ENCODE peak calls at places on chromosomes 6 and 20, in eight cellular contexts. J is adipocyte; Y is cardiac fibroblast; X is body of pancreas; G is fibroblast of pulmonary artery; K is H1; A is CD8-positive, alpha-beta T cell; U is CD4-positive, CD25-positive, alpha-beta regulatory T cell. W is an unnamed sample.

GRCh38 chr6:167827588-167828324 is 1.0 kb downstream of the AFDN start:
- DNase-seq in J (peak; percentile 71), Y (peak; percentile 53), X (peak; percentile 65), G (peak; percentile 55), K (peak; percentile 69), A (peak; percentile 54), U (no peak), W (no peak)

GRCh38 chr20:58633161-58634035 is 17.7 kb upstream of the STX16 start:
- DNase-seq in J (no peak), Y (no peak), X (no peak), G (no peak), K (no peak), A (no peak), U (no peak), W (no peak)

GRCh38 chr6:12718025-12718424 is 1.5 kb downstream of the PHACTR1 start:
- DNase-seq in J (peak; percentile 6), Y (peak; percentile 45), X (no peak), G (peak; percentile 55), K (no peak), A (no peak), U (no peak), W (no peak)

GRCh38 chr6:39416728-39417127 is 94.2 kb upstream of the KCNK16 start:
- DNase-seq in J (peak; percentile 86), Y (peak; percentile 87), X (no peak), G (peak; percentile 74), K (no peak), A (no peak), U (no peak), W (no peak)

GRCh38 chr6:168132531-168133184 is 53.6 kb upstream of the FRMD1 start:
- DNase-seq in J (peak; percentile 12), Y (peak; percentile 78), X (peak; percentile 53), G (peak; percentile 88), K (peak; percentile 81), A (peak; percentile 31), U (no peak), W (no peak)

GRCh38 chr6:135087403-135087802 is 32.8 kb upstream of the HBS1L start:
- DNase-seq in J (no peak), Y (no peak), X (no peak), G (no peak), K (no peak), A (peak; percentile 56), U (no peak), W (peak; percentile 96)

GRCh38 chr20:47726632-47727031 is 58.6 kb downstream of the SULF2 start:
- DNase-seq in J (no peak), Y (no peak), X (no peak), G (no peak), K (no peak), A (no peak), U (no peak), W (no peak)

GRCh38 chr6:13049666-13050254 is 278.6 kb downstream of the TBC1D7 start:
- DNase-seq in J (no peak), Y (no peak), X (no peak), G (no peak), K (no peak), A (no peak), U (no peak), W (no peak)

GRCh38 chr6:85006362-85006761 is 242.0 kb upstream of the TBX18 start:
- DNase-seq in J (no peak), Y (peak; percentile 37), X (no peak), G (peak; percentile 24), K (no peak), A (no peak), U (no peak), W (no peak)

GRCh38 chr20:47209982-47210381 is 146.5 kb downstream of the ZMYND8 start:
- DNase-seq in J (no peak), Y (no peak), X (no peak), G (no peak), K (no peak), A (no peak), U (no peak), W (no peak)

GRCh38 chr6:21135484-21136005 is 458.0 kb upstream of the SOX4 start:
- DNase-seq in J (no peak), Y (no peak), X (no peak), G (no peak), K (no peak), A (no peak), U (no peak), W (no peak)

GRCh38 chr6:79446006-79446405 is 91.2 kb downstream of the LCA5 start:
- DNase-seq in J (no peak), Y (peak; percentile 20), X (no peak), G (no peak), K (no peak), A (no peak), U (no peak), W (no peak)

GRCh38 chr20:18524646-18525045 is 16.9 kb downstream of the SEC23B start:
- DNase-seq in J (peak; percentile 51), Y (peak; percentile 84), X (no peak), G (peak; percentile 40), K (no peak), A (no peak), U (no peak), W (no peak)

GRCh38 chr6:50825375-50826036 is 6.8 kb downstream of the TFAP2B start:
- DNase-seq in J (no peak), Y (no peak), X (no peak), G (no peak), K (no peak), A (no peak), U (no peak), W (no peak)
- H3K4me3 ChIP-seq in J (no peak overlapping the region), Y (no peak overlapping the region), X (no peak overlapping the region), G (no peak overlapping the region), K (no peak overlapping the region), A (no peak overlapping the region), U (no peak overlapping the region), W (no peak overlapping the region)

GRCh38 chr6:90326404-90327057 is 29.9 kb upstream of the BACH2 start:
- DNase-seq in J (no peak), Y (no peak), X (no peak), G (no peak), K (no peak), A (no peak), U (no peak), W (no peak)

GRCh38 chr6:90333928-90334327 is 37.3 kb upstream of the BACH2 start:
- DNase-seq in J (no peak), Y (no peak), X (no peak), G (no peak), K (no peak), A (no peak), U (no peak), W (no peak)

GRCh38 chr6:90328004-90328403 is 31.4 kb upstream of the BACH2 start:
- DNase-seq in J (no peak), Y (no peak), X (no peak), G (no peak), K (no peak), A (no peak), U (no peak), W (no peak)

GRCh38 chr6:90329397-90330077 is 32.9 kb upstream of the BACH2 start:
- DNase-seq in J (no peak), Y (no peak), X (no peak), G (no peak), K (no peak), A (no peak), U (no peak), W (no peak)
- H3K4me3 ChIP-seq in J (no peak overlapping the region), Y (no peak overlapping the region), X (no peak overlapping the region), G (no peak overlapping the region), K (no peak overlapping the region), A (no peak overlapping the region), U (no peak overlapping the region), W (no peak overlapping the region)

DNA sequence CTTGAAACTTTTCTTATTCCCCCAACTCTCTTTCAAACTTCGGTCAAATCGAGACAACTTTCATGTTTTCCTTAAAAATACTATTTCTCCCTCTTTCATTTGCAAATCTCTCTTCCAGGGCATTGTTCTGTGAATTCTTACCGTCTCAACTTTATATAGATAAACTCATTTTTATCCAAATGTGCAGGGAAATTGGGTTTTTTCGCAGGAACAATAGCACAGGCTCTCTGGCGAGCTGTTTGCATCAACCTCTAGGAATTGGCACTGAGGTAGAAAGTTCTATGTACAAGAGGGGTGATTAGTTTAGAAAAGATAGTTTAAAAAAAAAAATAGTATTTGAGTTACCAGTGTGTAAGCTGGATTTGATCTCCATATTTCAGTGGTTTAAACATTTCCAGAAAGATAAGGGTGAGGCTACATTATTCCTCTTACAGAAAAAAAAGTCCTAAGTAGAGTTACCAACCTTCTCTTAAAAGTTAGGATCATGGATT is 129.7 kb upstream of the BTN3A2 start:
- DNase-seq in J (peak; percentile 44), Y (peak; percentile 45), X (no peak), G (peak; percentile 41), K (no peak), A (no peak), U (no peak), W (peak; percentile 56)
- H3K4me3 ChIP-seq in J (peak overlapping the region; percentile 78), Y (peak overlapping the region; percentile 52), X (no peak overlapping the region), G (peak overlapping the region; percentile 66), K (peak overlapping the region; percentile 91), A (peak overlapping the region; percentile 66), U (peak overlapping the region; percentile 94), W (peak overlapping the region; percentile 67)

GRCh38 chr6:44179648-44180047 is 21.0 kb downstream of the CAPN11 start:
- DNase-seq in J (no peak), Y (no peak), X (no peak), G (no peak), K (no peak), A (no peak), U (no peak), W (no peak)

GRCh38 chr6:44176935-44177509 is 18.4 kb downstream of the CAPN11 start:
- DNase-seq in J (no peak), Y (no peak), X (no peak), G (no peak), K (no peak), A (no peak), U (no peak), W (no peak)

GRCh38 chr6:44179072-44179536 is 20.5 kb downstream of the CAPN11 start:
- DNase-seq in J (no peak), Y (peak; percentile 22), X (no peak), G (no peak), K (no peak), A (no peak), U (no peak), W (no peak)

GRCh38 chr6:44177691-44178423 is 19.2 kb downstream of the CAPN11 start:
- DNase-seq in J (peak; percentile 39), Y (peak; percentile 88), X (peak; percentile 50), G (peak; percentile 96), K (no peak), A (no peak), U (no peak), W (no peak)

GRCh38 chr6:44178424-44179071 is 19.9 kb downstream of the CAPN11 start:
- DNase-seq in J (no peak), Y (no peak), X (no peak), G (no peak), K (no peak), A (no peak), U (no peak), W (no peak)
- H3K4me3 ChIP-seq in J (no peak overlapping the region), Y (no peak overlapping the region), X (no peak overlapping the region), G (no peak overlapping the region), K (no peak overlapping the region), A (no peak overlapping the region), U (no peak overlapping the region), W (no peak overlapping the region)

GRCh38 chr6:18211338-18211737 is 53.0 kb downstream of the DEK start:
- DNase-seq in J (no peak), Y (no peak), X (no peak), G (no peak), K (peak; percentile 23), A (no peak), U (no peak), W (no peak)
- H3K4me3 ChIP-seq in J (no peak overlapping the region), Y (no peak overlapping the region), X (no peak overlapping the region), G (no peak overlapping the region), K (no peak overlapping the region), A (no peak overlapping the region), U (no peak overlapping the region), W (no peak overlapping the region)

W was measured in Jurkat, Clone E6-1.